ENCODE peak calls at places on chromosome 15, in eight cellular contexts. Z, Q, D, S, T, A, W and C are unnamed samples.

GRCh38 chr15:63896336-63897115 is 62.8 kb upstream of the HERC1 start:
- DNase-seq in Q (peak; percentile 41), T (peak; percentile 79), S (peak; percentile 9), D (peak; percentile 56), W (no peak), Z (no peak), A (no peak), C (peak; percentile 41)

GRCh38 chr15:33145447-33145846 is 49.1 kb downstream of the FMN1 start:
- DNase-seq in A (peak; percentile 50), S (no peak), W (no peak), D (no peak), Z (no peak), T (no peak), Q (no peak), C (no peak)

GRCh38 chr15:67120839-67121540 is 55.6 kb downstream of the SMAD3 start:
- DNase-seq in Z (peak; percentile 77), A (no peak), D (peak; percentile 90), Q (no peak), T (peak; percentile 93), W (peak; percentile 91), S (peak; percentile 76), C (peak; percentile 96)

GRCh38 chr15:62119224-62119925 is 45.7 kb downstream of the C2CD4B start:
- DNase-seq in S (no peak), Z (no peak), T (peak; percentile 93), A (peak; percentile 98), W (no peak), D (no peak), Q (peak; percentile 38), C (no peak)

GRCh38 chr15:65278480-65278879 is 8.2 kb downstream of the PARP16 start:
- DNase-seq in W (no peak), A (no peak), Z (no peak), S (no peak), T (no peak), Q (no peak), D (no peak), C (no peak)

GRCh38 chr15:96869122-96869521 is 538.6 kb downstream of the NR2F2 start:
- DNase-seq in T (no peak), A (no peak), W (no peak), Z (no peak), D (no peak), S (no peak), Q (no peak), C (no peak)

GRCh38 chr15:64950888-64951287 is 38.8 kb downstream of the SPG21 start:
- DNase-seq in S (no peak), Q (peak; percentile 25), W (no peak), D (no peak), T (no peak), A (no peak), Z (no peak), C (no peak)

GRCh38 chr15:101441706-101442105 is 47.8 kb downstream of the PCSK6 start:
- DNase-seq in A (no peak), S (no peak), Z (no peak), Q (no peak), T (no peak), D (no peak), W (no peak), C (no peak)

GRCh38 chr15:69388259-69388658 is 25.9 kb upstream of the KIF23 start:
- DNase-seq in Q (no peak), Z (no peak), D (peak; percentile 53), W (no peak), S (no peak), T (peak; percentile 30), A (no peak), C (peak; percentile 41)

GRCh38 chr15:62658498-62658897 is 384.0 kb upstream of the TPM1 start:
- DNase-seq in Z (no peak), D (no peak), S (no peak), A (no peak), T (no peak), Q (no peak), W (no peak), C (no peak)

GRCh38 chr15:79952329-79952728 is 18.7 kb downstream of the BCL2A1 start:
- DNase-seq in A (no peak), W (no peak), T (no peak), S (no peak), Q (no peak), D (no peak), Z (no peak), C (no peak)

GRCh38 chr15:92545996-92546395 is 109.6 kb downstream of the FAM174B start:
- DNase-seq in Q (no peak), W (no peak), D (no peak), S (no peak), T (no peak), Z (no peak), A (no peak), C (no peak)

GRCh38 chr15:25568751-25569150 is 129.9 kb upstream of the UBE3A start:
- DNase-seq in W (peak; percentile 41), S (no peak), Z (no peak), A (no peak), D (no peak), Q (no peak), T (no peak), C (no peak)

GRCh38 chr15:63381301-63382192 is at the start of gene CA12:
- DNase-seq in T (peak; percentile 62), D (peak; percentile 76), Q (peak; percentile 78), S (no peak), W (peak; percentile 20), A (no peak), Z (peak; percentile 3), C (peak; percentile 29)

GRCh38 chr15:67358812-67359211 is 104.2 kb downstream of the IQCH start:
- DNase-seq in W (no peak), S (no peak), T (no peak), Q (no peak), D (no peak), Z (no peak), A (no peak), C (no peak)

GRCh38 chr15:48899793-48900192 is 21.9 kb downstream of the EID1 start:
- DNase-seq in W (no peak), D (no peak), A (peak; percentile 8), S (no peak), Q (peak; percentile 22), Z (no peak), T (no peak), C (no peak)

GRCh38 chr15:70752142-70752754 is 11.1 kb downstream of the UACA start:
- DNase-seq in D (no peak), Q (no peak), T (no peak), W (peak; percentile 79), S (no peak), Z (no peak), A (no peak), C (peak; percentile 55)

GRCh38 chr15:97071658-97072057 is 741.2 kb downstream of the NR2F2 start:
- DNase-seq in D (no peak), Q (no peak), Z (no peak), W (no peak), T (no peak), S (no peak), A (no peak), C (no peak)